ENCODE peak calls at places on chromosomes 5 and 9, in five cellular contexts. B, I, U, D and N are unnamed samples.

GRCh38 chr5:78758169-78758839 is 109.7 kb upstream of the LHFPL2 start:
- DNase-seq in B (peak), I (no peak), U (no peak), D (no peak), N (peak)

GRCh38 chr5:92559743-92560142 is 1021.3 kb downstream of the NR2F1-AS1 start:
- DNase-seq in B (no peak), I (no peak), U (no peak), D (no peak), N (no peak)

GRCh38 chr9:105039180-105039799 is 111.3 kb upstream of the ABCA1 start:
- DNase-seq in B (no peak), I (no peak), U (no peak), D (no peak), N (no peak)

GRCh38 chr5:103646698-103647614 is 84.4 kb upstream of the NUDT12 start:
- DNase-seq in B (no peak), I (no peak), U (no peak), D (no peak), N (no peak)

GRCh38 chr5:32190094-32190493 is 16.0 kb upstream of the GOLPH3 start:
- DNase-seq in B (no peak), I (peak), U (peak), D (no peak), N (no peak)

GRCh38 chr5:73565969-73566547 is 515 bp downstream of the UTP15 start:
- DNase-seq in B (no peak), I (no peak), U (no peak), D (no peak), N (no peak)

GRCh38 chr5:133906303-133906702 is 62.1 kb downstream of the C5orf15 start:
- DNase-seq in B (no peak), I (no peak), U (no peak), D (no peak), N (no peak)

GRCh38 chr5:68239485-68239884 is 23.9 kb downstream of the PIK3R1 start:
- DNase-seq in B (peak), I (peak), U (peak), D (no peak), N (peak)

GRCh38 chr5:31086839-31087415 is 106.6 kb upstream of the CDH6 start:
- DNase-seq in B (no peak), I (no peak), U (no peak), D (no peak), N (no peak)

GRCh38 chr9:122904466-122904822 is 715 bp downstream of the RC3H2 start:
- DNase-seq in B (peak), I (no peak), U (peak), D (no peak), N (peak)

GRCh38 chr5:167348286-167348926 is 943.0 kb upstream of the WWC1 start:
- DNase-seq in B (no peak), I (no peak), U (no peak), D (no peak), N (no peak)

GRCh38 chr5:98774192-98775046 is 956 bp downstream of the RGMB start:
- DNase-seq in B (peak), I (peak), U (peak), D (peak), N (peak)

GRCh38 chr5:169408735-169409134 is 107.8 kb upstream of the SLIT3 start:
- DNase-seq in B (no peak), I (no peak), U (no peak), D (no peak), N (no peak)

GRCh38 chr9:89945133-89945532 is 340.3 kb downstream of the GADD45G start:
- DNase-seq in B (no peak), I (no peak), U (no peak), D (no peak), N (no peak)

GRCh38 chr9:112462855-112463254 is 23.8 kb upstream of the KIAA1958 start:
- DNase-seq in B (no peak), I (no peak), U (no peak), D (no peak), N (no peak)

GRCh38 chr9:125998837-125999503 is 251.8 kb downstream of the PBX3 start:
- DNase-seq in B (no peak), I (no peak), U (no peak), D (no peak), N (no peak)

GRCh38 chr9:9212963-9213362 is 1399.8 kb downstream of the PTPRD start:
- DNase-seq in B (no peak), I (no peak), U (no peak), D (no peak), N (no peak)

GRCh38 chr5:93328833-93329232 is 252.2 kb downstream of the NR2F1-AS1 start:
- DNase-seq in B (no peak), I (no peak), U (no peak), D (no peak), N (no peak)

GRCh38 chr5:84255318-84255717 is 129.4 kb downstream of the EDIL3 start:
- DNase-seq in B (no peak), I (no peak), U (peak), D (no peak), N (no peak)
- TF ChIP-seq CTCF in B (no peak), I (no peak), U (peak), D (peak), N (peak)

GRCh38 chr5:81761270-81761669 is 10.4 kb upstream of the SSBP2 start:
- DNase-seq in B (no peak), I (no peak), U (no peak), D (no peak), N (no peak)
- TF ChIP-seq CTCF in B (no peak), I (no peak), U (no peak), D (no peak), N (no peak)

DNA sequence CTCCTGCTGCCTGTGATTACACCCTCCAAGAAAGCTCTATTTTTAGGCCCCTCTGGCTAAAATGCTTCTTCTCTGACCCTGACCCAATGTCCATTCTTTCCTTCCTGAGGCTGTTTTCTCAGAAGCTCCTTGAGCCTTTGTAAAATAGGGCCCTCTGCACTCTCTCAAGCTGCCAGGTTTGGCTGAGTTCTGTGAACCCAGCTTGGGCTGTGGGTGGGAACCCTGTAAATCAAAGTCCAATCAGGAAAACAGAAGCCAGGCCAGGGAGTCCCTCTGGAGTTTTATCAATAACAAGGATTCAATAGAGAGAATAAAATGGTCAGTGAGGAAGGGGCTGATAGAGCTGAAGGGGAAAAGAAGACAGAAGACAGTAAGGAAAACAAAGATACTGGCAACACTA is 43.7 kb upstream of the ERCC6L2 start:
- DNase-seq in B (no peak), I (no peak), U (no peak), D (no peak), N (no peak)
- TF ChIP-seq CTCF in B (no peak), I (no peak), U (no peak), D (no peak), N (no peak)

DNA sequence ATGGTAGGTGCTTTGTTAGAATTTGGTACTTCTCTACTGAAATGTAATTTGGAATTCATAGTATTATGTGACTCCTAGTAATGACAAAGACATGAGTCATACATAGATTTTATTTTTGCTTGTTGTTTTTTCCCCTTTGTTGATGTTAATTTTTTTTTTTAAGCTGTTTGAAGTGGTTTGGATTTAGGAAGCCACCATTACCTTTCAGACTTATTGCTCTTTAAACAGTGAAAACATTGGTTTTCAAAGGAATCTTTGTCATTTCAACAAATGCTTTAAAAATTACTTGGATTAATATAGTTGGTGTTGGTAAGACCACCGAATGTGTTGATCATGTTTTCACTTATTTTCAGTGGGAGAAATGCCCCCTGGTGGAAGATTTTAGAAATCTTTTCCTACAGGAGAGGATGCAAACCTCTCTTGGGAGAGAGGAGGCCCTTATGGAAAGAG is 170.1 kb upstream of the PITX1 start:
- DNase-seq in B (no peak), I (no peak), U (no peak), D (no peak), N (no peak)
- TF ChIP-seq CTCF in B (no peak), I (peak), U (peak), D (peak), N (no peak)

GRCh38 chr5:96651948-96652753 is 10.0 kb upstream of the CAST start:
- DNase-seq in B (no peak), I (no peak), U (no peak), D (no peak), N (no peak)
- TF ChIP-seq CTCF in B (no peak), I (peak), U (no peak), D (no peak), N (peak)

GRCh38 chr5:54905942-54906537 is 79.4 kb downstream of the ESM1 start:
- DNase-seq in B (peak), I (peak), U (peak), D (no peak), N (no peak)
- TF ChIP-seq CTCF in B (peak), I (peak), U (peak), D (peak), N (peak)

GRCh38 chr5:135208555-135209494 is 174.8 kb upstream of the PITX1 start:
- DNase-seq in B (no peak), I (no peak), U (peak), D (no peak), N (no peak)
- TF ChIP-seq CTCF in B (no peak), I (no peak), U (no peak), D (no peak), N (no peak)

GRCh38 chr9:108722396-108722795 is 133.4 kb downstream of the ACTL7B start:
- DNase-seq in B (no peak), I (no peak), U (no peak), D (no peak), N (no peak)
- TF ChIP-seq CTCF in B (no peak), I (no peak), U (no peak), D (no peak), N (no peak)

DNA sequence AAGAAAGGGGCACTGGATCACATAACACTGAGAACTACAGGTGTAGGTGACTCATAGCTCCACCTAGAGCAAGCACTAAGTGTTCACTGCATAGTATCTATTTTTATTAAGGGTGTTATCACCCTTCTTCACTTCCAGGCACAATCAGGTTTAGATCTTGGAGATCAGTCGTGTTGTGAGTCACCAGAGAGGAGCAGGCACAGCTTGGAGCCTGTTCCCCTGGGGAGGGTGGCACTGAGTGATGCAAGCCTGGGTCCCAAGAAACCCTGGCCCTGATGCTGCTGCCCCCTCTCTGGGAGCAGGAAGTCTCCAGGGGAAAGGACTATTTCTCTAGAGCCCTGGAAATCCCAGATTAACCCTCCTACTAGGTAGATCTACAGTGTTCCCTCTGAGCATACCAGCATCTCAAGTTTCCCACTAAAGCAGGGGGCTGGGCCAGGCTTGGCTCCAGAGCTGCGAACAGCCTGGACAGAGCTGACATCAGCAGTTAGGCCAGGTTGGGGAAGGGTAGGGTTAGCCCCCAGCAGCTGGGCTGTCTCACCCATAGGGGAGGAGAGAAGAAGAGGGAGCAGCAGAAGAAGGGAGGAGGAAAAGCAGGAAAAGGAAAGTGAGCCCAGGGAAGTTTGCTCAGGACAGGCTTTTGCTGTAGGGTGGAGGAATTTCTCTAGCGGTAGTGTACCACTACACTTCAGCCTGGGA is 28.1 kb upstream of the SPINK4 start:
- DNase-seq in B (no peak), I (no peak), U (peak), D (no peak), N (no peak)
- TF ChIP-seq CTCF in B (no peak), I (no peak), U (peak), D (no peak), N (no peak)

GRCh38 chr5:423626-424258 is 19.2 kb upstream of the EXOC3 start:
- DNase-seq in B (no peak), I (no peak), U (no peak), D (no peak), N (no peak)

GRCh38 chr5:426392-426976 is 16.5 kb upstream of the EXOC3 start:
- DNase-seq in B (no peak), I (no peak), U (no peak), D (no peak), N (no peak)

GRCh38 chr5:424259-425110 is 18.5 kb upstream of the EXOC3 start:
- DNase-seq in B (peak), I (no peak), U (no peak), D (no peak), N (peak)

GRCh38 chr5:427415-428087 is 15.4 kb upstream of the EXOC3 start:
- DNase-seq in B (no peak), I (no peak), U (no peak), D (no peak), N (peak)

GRCh38 chr5:425714-426113 is 17.3 kb upstream of the EXOC3 start:
- DNase-seq in B (no peak), I (no peak), U (no peak), D (no peak), N (no peak)
- TF ChIP-seq CTCF in B (no peak), I (peak), U (peak), D (no peak), N (no peak)